ENCODE peak calls at places on chromosome 1, in five cellular contexts. One of them, this sample, is unnamed.

GRCh38 chr1:19356266-19356665 is 44.1 kb downstream of the SLC66A1 start:
- DNase-seq in KG1: no peak
- DNase-seq in head of caudate nucleus: no peak
- DNase-seq in endothelial cell: no peak
- DNase-seq in cardiac fibroblast: no peak
- DNase-seq in this sample: no peak

GRCh38 chr1:156009404-156009803 is 11.3 kb downstream of the SSR2 start:
- DNase-seq in head of caudate nucleus: no peak
- DNase-seq in endothelial cell: no peak
- DNase-seq in cardiac fibroblast: no peak
- DNase-seq in KG1: no peak
- DNase-seq in this sample: no peak

GRCh38 chr1:19087737-19088594 is 122.1 kb downstream of the UBR4 start:
- DNase-seq in KG1: no peak
- DNase-seq in head of caudate nucleus: no peak
- DNase-seq in endothelial cell: no peak
- DNase-seq in cardiac fibroblast: no peak
- DNase-seq in this sample: no peak

GRCh38 chr1:23995431-23995837 is 15.3 kb upstream of the SRSF10 start:
- DNase-seq in endothelial cell: no peak
- DNase-seq in KG1: no peak
- DNase-seq in cardiac fibroblast: peak
- DNase-seq in head of caudate nucleus: no peak
- DNase-seq in this sample: no peak

GRCh38 chr1:22932803-22933470 is 39.7 kb downstream of the LACTBL1 start:
- DNase-seq in KG1: no peak
- DNase-seq in cardiac fibroblast: no peak
- DNase-seq in head of caudate nucleus: no peak
- DNase-seq in endothelial cell: no peak
- DNase-seq in this sample: no peak

GRCh38 chr1:15229569-15230170 is 17.4 kb upstream of the FHAD1 start:
- DNase-seq in endothelial cell: no peak
- DNase-seq in head of caudate nucleus: no peak
- DNase-seq in KG1: no peak
- DNase-seq in cardiac fibroblast: no peak
- DNase-seq in this sample: no peak

GRCh38 chr1:190540366-190540765 is 62.7 kb upstream of the BRINP3 start:
- DNase-seq in endothelial cell: no peak
- DNase-seq in cardiac fibroblast: no peak
- DNase-seq in head of caudate nucleus: no peak
- DNase-seq in KG1: no peak
- DNase-seq in this sample: no peak

GRCh38 chr1:82962658-82963057 is 1036.3 kb downstream of the TTLL7 start:
- DNase-seq in cardiac fibroblast: no peak
- DNase-seq in endothelial cell: no peak
- DNase-seq in head of caudate nucleus: no peak
- DNase-seq in KG1: no peak
- DNase-seq in this sample: no peak

GRCh38 chr1:94590203-94591137 is 48.9 kb upstream of the F3 start:
- DNase-seq in endothelial cell: no peak
- DNase-seq in KG1: no peak
- DNase-seq in head of caudate nucleus: no peak
- DNase-seq in cardiac fibroblast: no peak
- DNase-seq in this sample: no peak

GRCh38 chr1:59544615-59545014 is 247.7 kb downstream of the FGGY start:
- DNase-seq in cardiac fibroblast: no peak
- DNase-seq in endothelial cell: no peak
- DNase-seq in head of caudate nucleus: no peak
- DNase-seq in KG1: no peak
- DNase-seq in this sample: no peak

This sample was measured in foreskin melanocyte.